ENCODE peak calls at places on chromosome 2, in ten cellular contexts. One of them, this sample, is unnamed.

GRCh38 chr2:223465793-223466192 is 136.4 kb downstream of the SCG2 start:
- DNase-seq in CD8-positive, alpha-beta T cell: no peak
- DNase-seq in hepatocyte: peak; percentile 51
- DNase-seq in CD4-positive, CD25-positive, alpha-beta regulatory T cell: no peak
- DNase-seq in GM23248: peak; percentile 96
- DNase-seq in lung: peak; percentile 82
- DNase-seq in IMR-90: peak; percentile 96
- DNase-seq in left ventricle myocardium inferior: peak; percentile 76
- DNase-seq in adipocyte: peak; percentile 98
- DNase-seq in colonic mucosa: peak; percentile 53
- DNase-seq in this sample: peak; percentile 69

GRCh38 chr2:120606931-120607330 is 128.7 kb upstream of the GLI2 start:
- DNase-seq in left ventricle myocardium inferior: peak; percentile 12
- DNase-seq in GM23248: peak; percentile 56
- DNase-seq in IMR-90: no peak
- DNase-seq in hepatocyte: no peak
- DNase-seq in CD4-positive, CD25-positive, alpha-beta regulatory T cell: no peak
- DNase-seq in lung: no peak
- DNase-seq in colonic mucosa: no peak
- DNase-seq in adipocyte: no peak
- DNase-seq in CD8-positive, alpha-beta T cell: no peak
- DNase-seq in this sample: no peak

GRCh38 chr2:27212626-27213471 is 781 bp upstream of the SLC5A6 start:
- DNase-seq in GM23248: peak; percentile 86
- DNase-seq in left ventricle myocardium inferior: no peak
- DNase-seq in hepatocyte: peak; percentile 55
- DNase-seq in lung: no peak
- DNase-seq in adipocyte: peak; percentile 86
- DNase-seq in IMR-90: peak; percentile 76
- DNase-seq in colonic mucosa: peak; percentile 25
- DNase-seq in CD4-positive, CD25-positive, alpha-beta regulatory T cell: peak; percentile 78
- DNase-seq in CD8-positive, alpha-beta T cell: no peak
- DNase-seq in this sample: no peak

GRCh38 chr2:156474316-156474715 is 38.1 kb downstream of the GPD2 start:
- DNase-seq in adipocyte: no peak
- DNase-seq in left ventricle myocardium inferior: no peak
- DNase-seq in colonic mucosa: no peak
- DNase-seq in CD8-positive, alpha-beta T cell: no peak
- DNase-seq in hepatocyte: no peak
- DNase-seq in GM23248: no peak
- DNase-seq in IMR-90: no peak
- DNase-seq in lung: no peak
- DNase-seq in CD4-positive, CD25-positive, alpha-beta regulatory T cell: no peak
- DNase-seq in this sample: no peak

GRCh38 chr2:150165988-150166965 is 321.2 kb downstream of the RND3 start:
- DNase-seq in hepatocyte: peak; percentile 6
- DNase-seq in IMR-90: no peak
- DNase-seq in adipocyte: peak; percentile 64
- DNase-seq in colonic mucosa: no peak
- DNase-seq in CD4-positive, CD25-positive, alpha-beta regulatory T cell: no peak
- DNase-seq in left ventricle myocardium inferior: no peak
- DNase-seq in lung: peak; percentile 39
- DNase-seq in GM23248: no peak
- DNase-seq in CD8-positive, alpha-beta T cell: no peak
- DNase-seq in this sample: no peak

GRCh38 chr2:76867854-76868253 is 654.3 kb downstream of the LRRTM4 start:
- DNase-seq in adipocyte: no peak
- DNase-seq in CD8-positive, alpha-beta T cell: no peak
- DNase-seq in colonic mucosa: no peak
- DNase-seq in IMR-90: peak; percentile 76
- DNase-seq in hepatocyte: no peak
- DNase-seq in lung: no peak
- DNase-seq in CD4-positive, CD25-positive, alpha-beta regulatory T cell: no peak
- DNase-seq in GM23248: peak; percentile 45
- DNase-seq in left ventricle myocardium inferior: no peak
- DNase-seq in this sample: no peak

GRCh38 chr2:221203138-221203537 is 369.0 kb downstream of the EPHA4 start:
- DNase-seq in colonic mucosa: no peak
- DNase-seq in GM23248: no peak
- DNase-seq in hepatocyte: no peak
- DNase-seq in left ventricle myocardium inferior: no peak
- DNase-seq in adipocyte: no peak
- DNase-seq in lung: no peak
- DNase-seq in IMR-90: no peak
- DNase-seq in CD8-positive, alpha-beta T cell: no peak
- DNase-seq in CD4-positive, CD25-positive, alpha-beta regulatory T cell: no peak
- DNase-seq in this sample: no peak

GRCh38 chr2:9793156-9793917 is 49.9 kb upstream of the TAF1B start:
- DNase-seq in GM23248: no peak
- DNase-seq in adipocyte: no peak
- DNase-seq in CD8-positive, alpha-beta T cell: no peak
- DNase-seq in colonic mucosa: no peak
- DNase-seq in lung: no peak
- DNase-seq in IMR-90: no peak
- DNase-seq in hepatocyte: no peak
- DNase-seq in CD4-positive, CD25-positive, alpha-beta regulatory T cell: no peak
- DNase-seq in left ventricle myocardium inferior: peak; percentile 9
- DNase-seq in this sample: no peak

GRCh38 chr2:183359867-183360266 is 235.6 kb downstream of the NUP35 start:
- DNase-seq in GM23248: peak; percentile 24
- DNase-seq in colonic mucosa: no peak
- DNase-seq in hepatocyte: no peak
- DNase-seq in lung: no peak
- DNase-seq in CD4-positive, CD25-positive, alpha-beta regulatory T cell: no peak
- DNase-seq in IMR-90: no peak
- DNase-seq in adipocyte: peak; percentile 48
- DNase-seq in left ventricle myocardium inferior: no peak
- DNase-seq in CD8-positive, alpha-beta T cell: no peak
- DNase-seq in this sample: no peak

GRCh38 chr2:188634656-188635055 is 339.5 kb upstream of the COL3A1 start:
- DNase-seq in adipocyte: peak; percentile 51
- DNase-seq in CD8-positive, alpha-beta T cell: no peak
- DNase-seq in GM23248: no peak
- DNase-seq in CD4-positive, CD25-positive, alpha-beta regulatory T cell: no peak
- DNase-seq in hepatocyte: no peak
- DNase-seq in IMR-90: no peak
- DNase-seq in lung: no peak
- DNase-seq in left ventricle myocardium inferior: no peak
- DNase-seq in colonic mucosa: no peak
- DNase-seq in this sample: no peak

GRCh38 chr2:232465061-232465460 is 9.1 kb downstream of the ALPI start:
- DNase-seq in IMR-90: no peak
- DNase-seq in CD8-positive, alpha-beta T cell: no peak
- DNase-seq in lung: no peak
- DNase-seq in hepatocyte: no peak
- DNase-seq in adipocyte: no peak
- DNase-seq in GM23248: no peak
- DNase-seq in colonic mucosa: no peak
- DNase-seq in left ventricle myocardium inferior: no peak
- DNase-seq in CD4-positive, CD25-positive, alpha-beta regulatory T cell: no peak
- DNase-seq in this sample: no peak

GRCh38 chr2:170339753-170340692 is 162.1 kb downstream of the MYO3B start:
- DNase-seq in GM23248: no peak
- DNase-seq in CD8-positive, alpha-beta T cell: no peak
- DNase-seq in colonic mucosa: no peak
- DNase-seq in adipocyte: no peak
- DNase-seq in IMR-90: no peak
- DNase-seq in left ventricle myocardium inferior: no peak
- DNase-seq in lung: no peak
- DNase-seq in CD4-positive, CD25-positive, alpha-beta regulatory T cell: no peak
- DNase-seq in hepatocyte: no peak
- DNase-seq in this sample: no peak

GRCh38 chr2:240739797-240740196 is 48.1 kb downstream of the AQP12A start:
- DNase-seq in CD4-positive, CD25-positive, alpha-beta regulatory T cell: peak; percentile 10
- DNase-seq in lung: no peak
- DNase-seq in adipocyte: no peak
- DNase-seq in CD8-positive, alpha-beta T cell: peak; percentile 62
- DNase-seq in hepatocyte: no peak
- DNase-seq in left ventricle myocardium inferior: no peak
- DNase-seq in IMR-90: no peak
- DNase-seq in GM23248: no peak
- DNase-seq in colonic mucosa: no peak
- DNase-seq in this sample: no peak

GRCh38 chr2:186617771-186618170 is 27.9 kb downstream of the ITGAV start:
- DNase-seq in left ventricle myocardium inferior: no peak
- DNase-seq in GM23248: no peak
- DNase-seq in hepatocyte: no peak
- DNase-seq in colonic mucosa: no peak
- DNase-seq in adipocyte: no peak
- DNase-seq in CD4-positive, CD25-positive, alpha-beta regulatory T cell: no peak
- DNase-seq in IMR-90: no peak
- DNase-seq in CD8-positive, alpha-beta T cell: no peak
- DNase-seq in lung: no peak
- DNase-seq in this sample: no peak

DNA sequence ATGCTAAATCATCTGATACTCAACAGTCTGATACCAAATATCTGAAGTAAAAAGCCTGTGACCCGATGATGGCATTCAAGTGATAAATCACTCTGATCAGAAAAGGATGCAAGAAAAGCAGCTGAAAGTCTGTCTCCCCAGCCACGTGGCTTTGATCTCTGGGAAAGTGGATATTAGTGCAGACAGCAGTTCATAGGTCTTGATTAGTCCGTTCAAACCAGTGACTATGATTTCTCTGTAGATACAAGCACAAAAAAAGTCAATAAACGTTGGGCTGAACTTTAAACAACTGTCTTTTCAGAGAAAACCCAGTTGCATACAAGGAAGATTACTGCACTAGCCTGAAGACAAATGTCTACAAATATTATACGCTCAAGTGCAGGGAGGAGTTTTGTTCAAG is 107.7 kb upstream of the CDC42EP3 start:
- DNase-seq in CD8-positive, alpha-beta T cell: no peak
- DNase-seq in GM23248: no peak
- DNase-seq in left ventricle myocardium inferior: no peak
- DNase-seq in lung: no peak
- DNase-seq in CD4-positive, CD25-positive, alpha-beta regulatory T cell: no peak
- DNase-seq in IMR-90: peak; percentile 59
- DNase-seq in hepatocyte: no peak
- DNase-seq in adipocyte: no peak
- DNase-seq in colonic mucosa: no peak
- DNase-seq in this sample: no peak
- H3K4me1 ChIP-seq in CD8-positive, alpha-beta T cell: no peaks in the 10 kb centered on the region
- H3K4me1 ChIP-seq in GM23248: peaks cover 80% of the 10 kb centered on the region
- H3K4me1 ChIP-seq in left ventricle myocardium inferior: peaks cover 22% of the 10 kb centered on the region
- H3K4me1 ChIP-seq in lung: peaks cover 10% of the 10 kb centered on the region
- H3K4me1 ChIP-seq in CD4-positive, CD25-positive, alpha-beta regulatory T cell: no peaks in the 10 kb centered on the region
- H3K4me1 ChIP-seq in IMR-90: peaks cover 68% of the 10 kb centered on the region
- H3K4me1 ChIP-seq in hepatocyte: peaks cover 49% of the 10 kb centered on the region
- H3K4me1 ChIP-seq in adipocyte: peaks cover 27% of the 10 kb centered on the region
- H3K4me1 ChIP-seq in colonic mucosa: no peaks in the 10 kb centered on the region
- H3K4me1 ChIP-seq in this sample: peaks cover 50% of the 10 kb centered on the region

GRCh38 chr2:196183528-196184231 is 12.3 kb upstream of the STK17B start:
- DNase-seq in CD8-positive, alpha-beta T cell: no peak
- DNase-seq in adipocyte: no peak
- DNase-seq in lung: no peak
- DNase-seq in hepatocyte: no peak
- DNase-seq in IMR-90: no peak
- DNase-seq in left ventricle myocardium inferior: no peak
- DNase-seq in colonic mucosa: no peak
- DNase-seq in CD4-positive, CD25-positive, alpha-beta regulatory T cell: peak; percentile 60
- DNase-seq in GM23248: no peak
- DNase-seq in this sample: no peak

GRCh38 chr2:196186266-196186980 is 15.0 kb upstream of the STK17B start:
- DNase-seq in adipocyte: no peak
- DNase-seq in colonic mucosa: no peak
- DNase-seq in CD4-positive, CD25-positive, alpha-beta regulatory T cell: no peak
- DNase-seq in lung: no peak
- DNase-seq in left ventricle myocardium inferior: no peak
- DNase-seq in GM23248: no peak
- DNase-seq in hepatocyte: no peak
- DNase-seq in CD8-positive, alpha-beta T cell: no peak
- DNase-seq in IMR-90: no peak
- DNase-seq in this sample: no peak

GRCh38 chr2:196182439-196183171 is 11.2 kb upstream of the STK17B start:
- DNase-seq in left ventricle myocardium inferior: no peak
- DNase-seq in colonic mucosa: no peak
- DNase-seq in adipocyte: no peak
- DNase-seq in CD4-positive, CD25-positive, alpha-beta regulatory T cell: peak; percentile 51
- DNase-seq in CD8-positive, alpha-beta T cell: no peak
- DNase-seq in hepatocyte: no peak
- DNase-seq in GM23248: no peak
- DNase-seq in IMR-90: no peak
- DNase-seq in lung: no peak
- DNase-seq in this sample: no peak

GRCh38 chr2:196183172-196183473 is 11.7 kb upstream of the STK17B start:
- DNase-seq in colonic mucosa: no peak
- DNase-seq in CD8-positive, alpha-beta T cell: no peak
- DNase-seq in hepatocyte: no peak
- DNase-seq in IMR-90: no peak
- DNase-seq in adipocyte: no peak
- DNase-seq in lung: no peak
- DNase-seq in GM23248: no peak
- DNase-seq in left ventricle myocardium inferior: no peak
- DNase-seq in CD4-positive, CD25-positive, alpha-beta regulatory T cell: no peak
- DNase-seq in this sample: no peak

DNA sequence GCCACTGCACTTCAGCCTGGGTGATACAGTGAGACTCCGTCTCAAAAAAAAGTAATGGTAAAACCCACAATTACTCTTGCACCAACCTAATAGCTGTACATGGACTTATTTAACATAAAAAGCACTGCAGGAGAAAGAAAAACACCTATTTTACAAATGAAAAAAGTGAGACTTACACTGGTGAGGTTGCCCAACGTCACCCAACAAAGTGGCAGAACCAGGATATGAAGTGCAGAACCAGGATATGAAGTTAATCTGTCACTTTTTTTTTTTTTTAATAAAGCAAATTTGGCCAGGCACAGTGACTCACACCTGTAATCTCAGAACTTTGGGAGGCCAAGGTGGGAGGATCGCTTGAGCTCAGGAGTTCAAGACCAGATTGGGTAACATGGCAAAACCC is 13.5 kb upstream of the STK17B start:
- DNase-seq in left ventricle myocardium inferior: no peak
- DNase-seq in hepatocyte: no peak
- DNase-seq in IMR-90: no peak
- DNase-seq in colonic mucosa: no peak
- DNase-seq in GM23248: no peak
- DNase-seq in adipocyte: no peak
- DNase-seq in CD4-positive, CD25-positive, alpha-beta regulatory T cell: no peak
- DNase-seq in CD8-positive, alpha-beta T cell: no peak
- DNase-seq in lung: no peak
- DNase-seq in this sample: no peak
- H3K4me1 ChIP-seq in left ventricle myocardium inferior: no peaks in the 10 kb centered on the region
- H3K4me1 ChIP-seq in hepatocyte: peaks cover 4% of the 10 kb centered on the region
- H3K4me1 ChIP-seq in IMR-90: no peaks in the 10 kb centered on the region
- H3K4me1 ChIP-seq in colonic mucosa: no peaks in the 10 kb centered on the region
- H3K4me1 ChIP-seq in GM23248: no peaks in the 10 kb centered on the region
- H3K4me1 ChIP-seq in adipocyte: peaks cover 10% of the 10 kb centered on the region
- H3K4me1 ChIP-seq in CD4-positive, CD25-positive, alpha-beta regulatory T cell: peaks cover 68% of the 10 kb centered on the region
- H3K4me1 ChIP-seq in CD8-positive, alpha-beta T cell: peaks cover 71% of the 10 kb centered on the region
- H3K4me1 ChIP-seq in lung: no peaks in the 10 kb centered on the region
- H3K4me1 ChIP-seq in this sample: no peaks in the 10 kb centered on the region

GRCh38 chr2:174586418-174586817 is 11.2 kb downstream of the WIPF1 start:
- DNase-seq in colonic mucosa: no peak
- DNase-seq in IMR-90: no peak
- DNase-seq in adipocyte: no peak
- DNase-seq in left ventricle myocardium inferior: no peak
- DNase-seq in lung: no peak
- DNase-seq in GM23248: no peak
- DNase-seq in CD4-positive, CD25-positive, alpha-beta regulatory T cell: no peak
- DNase-seq in hepatocyte: no peak
- DNase-seq in CD8-positive, alpha-beta T cell: peak; percentile 39
- DNase-seq in this sample: no peak
- H3K4me1 ChIP-seq in colonic mucosa: no peaks in the 10 kb centered on the region
- H3K4me1 ChIP-seq in IMR-90: peaks cover 25% of the 10 kb centered on the region
- H3K4me1 ChIP-seq in adipocyte: peaks cover 41% of the 10 kb centered on the region
- H3K4me1 ChIP-seq in left ventricle myocardium inferior: peaks cover 16% of the 10 kb centered on the region
- H3K4me1 ChIP-seq in lung: peaks cover 9% of the 10 kb centered on the region
- H3K4me1 ChIP-seq in GM23248: peaks cover 32% of the 10 kb centered on the region
- H3K4me1 ChIP-seq in CD4-positive, CD25-positive, alpha-beta regulatory T cell: peaks cover 88% of the 10 kb centered on the region
- H3K4me1 ChIP-seq in hepatocyte: peaks cover 10% of the 10 kb centered on the region
- H3K4me1 ChIP-seq in CD8-positive, alpha-beta T cell: peaks cover 94% of the 10 kb centered on the region
- H3K4me1 ChIP-seq in this sample: peaks cover 47% of the 10 kb centered on the region

GRCh38 chr2:239337877-239338484 is 62.8 kb downstream of the HDAC4 start:
- DNase-seq in IMR-90: no peak
- DNase-seq in CD4-positive, CD25-positive, alpha-beta regulatory T cell: no peak
- DNase-seq in hepatocyte: no peak
- DNase-seq in colonic mucosa: no peak
- DNase-seq in adipocyte: no peak
- DNase-seq in CD8-positive, alpha-beta T cell: no peak
- DNase-seq in lung: no peak
- DNase-seq in left ventricle myocardium inferior: no peak
- DNase-seq in GM23248: no peak
- DNase-seq in this sample: no peak
- H3K4me1 ChIP-seq in IMR-90: peaks cover 14% of the 10 kb centered on the region
- H3K4me1 ChIP-seq in CD4-positive, CD25-positive, alpha-beta regulatory T cell: peaks cover 12% of the 10 kb centered on the region
- H3K4me1 ChIP-seq in hepatocyte: no peaks in the 10 kb centered on the region
- H3K4me1 ChIP-seq in colonic mucosa: no peaks in the 10 kb centered on the region
- H3K4me1 ChIP-seq in adipocyte: no peaks in the 10 kb centered on the region
- H3K4me1 ChIP-seq in CD8-positive, alpha-beta T cell: peaks cover 18% of the 10 kb centered on the region
- H3K4me1 ChIP-seq in lung: peaks cover 17% of the 10 kb centered on the region
- H3K4me1 ChIP-seq in left ventricle myocardium inferior: peaks cover 36% of the 10 kb centered on the region
- H3K4me1 ChIP-seq in GM23248: no peaks in the 10 kb centered on the region
- H3K4me1 ChIP-seq in this sample: no peaks in the 10 kb centered on the region